ENCODE peak calls at places on chromosomes 12 and 14, in four cellular contexts. T is K562, J is H1, Q is SK-N-SH. U is an unnamed sample.

GRCh38 chr14:40983604-40984003 is 623.1 kb upstream of the LRFN5 start:
- DNase-seq in T (no peak), J (no peak), Q (no peak), U (no peak)

GRCh38 chr14:75675265-75675960 is 14.4 kb downstream of the TTLL5 start:
- DNase-seq in J (no peak), Q (no peak), T (no peak), U (no peak)

GRCh38 chr12:49260165-49260564 is 4.7 kb upstream of the TUBA1C start:
- DNase-seq in Q (no peak), T (no peak), J (no peak), U (no peak)

GRCh38 chr12:121810833-121811433 is 7.1 kb downstream of the SETD1B start:
- DNase-seq in J (no peak), Q (no peak), T (no peak), U (no peak)

GRCh38 chr12:43789941-43790340 is 16.2 kb downstream of the TWF1 start:
- DNase-seq in J (no peak), Q (peak), T (peak), U (no peak)

GRCh38 chr12:27094726-27095125 is 12.3 kb upstream of the C12orf71 start:
- DNase-seq in T (no peak), Q (no peak), J (no peak), U (no peak)

GRCh38 chr12:94380507-94380906 is 79.2 kb downstream of the CEP83 start:
- DNase-seq in J (no peak), Q (no peak), T (no peak), U (no peak)

GRCh38 chr14:90388437-90388836 is 8.4 kb upstream of the CALM1 start:
- DNase-seq in J (no peak), Q (no peak), T (no peak), U (peak)

GRCh38 chr14:44586910-44587309 is 79.8 kb upstream of the FSCB start:
- DNase-seq in Q (no peak), J (no peak), T (no peak), U (no peak)
- TF ChIP-seq TEAD4 in Q (no peak), J (no peak), T (no peak), U (no peak)

DNA sequence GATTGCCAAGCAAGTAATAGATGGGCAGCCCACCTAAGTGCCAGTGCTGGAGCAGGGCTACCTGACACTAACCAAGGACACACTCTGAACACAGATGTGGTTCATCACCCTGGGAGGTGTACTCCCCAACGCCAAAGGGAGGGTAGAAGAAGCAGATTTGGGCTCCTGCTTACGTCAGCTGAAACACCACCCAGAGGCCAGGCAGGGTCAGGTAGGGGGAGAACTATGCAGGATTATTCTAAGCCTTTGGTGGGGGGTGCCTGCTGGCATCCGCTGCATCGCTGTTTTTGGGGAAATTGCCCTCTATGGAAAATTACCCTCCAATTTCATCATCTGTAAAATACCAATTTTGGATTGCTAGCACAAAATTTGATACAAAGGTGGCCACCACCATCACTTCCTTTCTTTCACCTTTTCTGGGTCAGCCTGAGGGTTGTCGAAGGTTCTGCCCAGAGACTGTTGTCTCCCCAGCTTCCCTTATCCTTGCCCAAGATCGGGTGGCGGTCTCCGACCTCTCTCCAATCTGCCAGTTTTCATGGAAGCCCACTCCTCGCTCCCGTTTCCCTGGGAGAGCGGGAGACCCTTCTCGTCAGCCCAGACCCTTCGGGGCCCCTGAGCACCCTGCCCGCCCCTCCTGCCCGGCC is 535 bp downstream of the BIN2 start:
- DNase-seq in Q (no peak), T (no peak), J (no peak), U (no peak)
- TF ChIP-seq MAX in Q (no peak), T (no peak), J (no peak), U (no peak)

GRCh38 chr12:53722450-53723041 is 4.7 kb downstream of the CALCOCO1 start:
- DNase-seq in T (no peak), Q (no peak), J (no peak), U (no peak)
- TF ChIP-seq TEAD4 in T (no peak), Q (no peak), J (no peak), U (no peak)

DNA sequence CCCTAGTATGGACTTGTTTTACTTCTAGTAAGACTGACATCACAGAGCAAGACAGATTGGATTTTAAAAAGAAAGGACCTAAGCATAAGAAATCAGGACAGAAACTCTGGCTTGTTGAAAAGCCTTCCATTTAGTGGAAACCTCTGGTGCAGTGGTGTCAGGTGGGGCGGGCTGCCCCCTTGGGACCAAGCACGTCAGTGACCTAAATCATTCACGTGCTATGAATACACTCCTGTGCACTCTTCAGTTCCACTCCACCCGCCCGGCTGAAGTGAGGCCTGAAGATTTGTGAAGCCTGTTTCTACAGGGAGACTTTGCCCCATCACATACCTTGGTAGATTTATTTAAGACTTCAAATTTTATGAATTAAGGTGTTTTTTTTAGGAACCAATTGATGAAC is 58.2 kb upstream of the STRN3 start:
- DNase-seq in Q (no peak), T (peak), J (no peak), U (no peak)
- TF ChIP-seq MAX in Q (no peak), T (no peak), J (no peak), U (no peak)

GRCh38 chr14:30657606-30658163 is 35.6 kb downstream of the SCFD1 start:
- DNase-seq in J (no peak), T (no peak), Q (no peak), U (no peak)
- TF ChIP-seq TEAD4 in J (no peak), T (no peak), Q (no peak), U (no peak)

GRCh38 chr12:123111498-123112165 is 39.3 kb downstream of the PITPNM2 start:
- DNase-seq in T (no peak), J (no peak), Q (no peak), U (no peak)
- TF ChIP-seq MAX in T (no peak), J (no peak), Q (no peak), U (no peak)